ENCODE peak calls at places on chromosomes 7 and 10, in six cellular contexts. M, Y, I, R, S and V are unnamed samples. For H3K9me3, the result is how much of the 10 kb centered on the place peaks cover.

GRCh38 chr10:131024259-131025131 is 287.0 kb downstream of the TCERG1L start:
- DNase-seq in S (no peak), M (no peak), Y (no peak), R (no peak), I (peak), V (no peak)

GRCh38 chr10:63720689-63721088 is 199.5 kb downstream of the REEP3 start:
- DNase-seq in S (no peak), R (no peak), Y (no peak), M (no peak), I (no peak), V (no peak)

GRCh38 chr10:80266513-80266863 is 23.0 kb downstream of the MAT1A start:
- DNase-seq in S (no peak), I (no peak), R (no peak), Y (no peak), M (no peak), V (no peak)

GRCh38 chr7:158473238-158473637 is 114.4 kb downstream of the PTPRN2 start:
- DNase-seq in R (no peak), M (no peak), S (no peak), I (peak), Y (no peak), V (no peak)

GRCh38 chr7:4699897-4700296 is 17.8 kb downstream of the FOXK1 start:
- DNase-seq in R (no peak), Y (no peak), M (no peak), S (no peak), I (no peak), V (no peak)

GRCh38 chr10:69446229-69446628 is 5.0 kb upstream of the TSPAN15 start:
- DNase-seq in R (no peak), Y (no peak), S (no peak), M (no peak), I (peak), V (no peak)

GRCh38 chr7:22364910-22365309 is 8.0 kb upstream of the RAPGEF5 start:
- DNase-seq in I (no peak), M (no peak), R (no peak), S (no peak), Y (no peak), V (no peak)

GRCh38 chr7:35482231-35482630 is 212.7 kb downstream of the HERPUD2 start:
- DNase-seq in M (peak), S (no peak), I (no peak), R (no peak), Y (no peak), V (no peak)

GRCh38 chr10:18968196-18968595 is 80.4 kb upstream of the MALRD1 start:
- DNase-seq in R (no peak), S (no peak), M (no peak), I (no peak), Y (no peak), V (no peak)

GRCh38 chr7:38374507-38374906 is 101.1 kb upstream of the TARP start:
- DNase-seq in I (no peak), R (peak), Y (no peak), S (peak), M (peak), V (peak)

GRCh38 chr10:124056337-124056980 is 36.9 kb downstream of the CHST15 start:
- DNase-seq in Y (no peak), M (no peak), I (no peak), S (no peak), R (no peak), V (no peak)

GRCh38 chr10:126160971-126161630 is 227.2 kb downstream of the ADAM12 start:
- DNase-seq in I (no peak), S (peak), Y (peak), R (peak), M (peak), V (peak)

GRCh38 chr10:119268428-119268827 is 61.1 kb downstream of the GRK5 start:
- DNase-seq in M (no peak), R (no peak), I (no peak), S (no peak), Y (no peak), V (no peak)

GRCh38 chr7:143360788-143361551 is 1.5 kb downstream of the FAM131B start:
- DNase-seq in S (no peak), I (no peak), M (peak), Y (no peak), R (no peak), V (no peak)

GRCh38 chr10:71816931-71817631 is 34.0 kb downstream of the PSAP start:
- DNase-seq in R (no peak), I (no peak), Y (no peak), M (no peak), S (no peak), V (no peak)

GRCh38 chr10:124579003-124579384 is 117.4 kb downstream of the LHPP start:
- DNase-seq in S (no peak), I (no peak), Y (no peak), R (no peak), M (no peak), V (no peak)

GRCh38 chr7:88259656-88260380 is 40.0 kb upstream of the SRI start:
- DNase-seq in M (no peak), R (no peak), I (no peak), Y (no peak), S (no peak), V (peak)

GRCh38 chr10:72802291-72803118 is 91.0 kb upstream of the OIT3 start:
- DNase-seq in R (no peak), M (no peak), Y (no peak), S (peak), I (no peak), V (peak)

GRCh38 chr10:35412900-35413491 is 76.7 kb downstream of the CCNY start:
- DNase-seq in I (no peak), M (no peak), R (no peak), S (peak), Y (no peak), V (no peak)

GRCh38 chr7:139681463-139681755 is 96.4 kb downstream of the HIPK2 start:
- DNase-seq in R (no peak), Y (no peak), M (no peak), I (no peak), S (no peak), V (no peak)

GRCh38 chr10:71089162-71089561 is 123.2 kb upstream of the UNC5B start:
- DNase-seq in M (no peak), R (no peak), Y (no peak), I (peak), S (no peak), V (no peak)

GRCh38 chr10:80609331-80609730 is 71.6 kb downstream of the SH2D4B start:
- DNase-seq in R (no peak), I (no peak), S (no peak), M (peak), Y (no peak), V (no peak)

GRCh38 chr10:70676511-70676910 is 4.2 kb downstream of the ADAMTS14 start:
- DNase-seq in Y (no peak), R (no peak), S (no peak), M (no peak), I (no peak), V (no peak)

GRCh38 chr7:125668321-125668993 is 738.8 kb upstream of the POT1 start:
- DNase-seq in R (no peak), I (no peak), M (no peak), S (no peak), Y (no peak), V (peak)

DNA sequence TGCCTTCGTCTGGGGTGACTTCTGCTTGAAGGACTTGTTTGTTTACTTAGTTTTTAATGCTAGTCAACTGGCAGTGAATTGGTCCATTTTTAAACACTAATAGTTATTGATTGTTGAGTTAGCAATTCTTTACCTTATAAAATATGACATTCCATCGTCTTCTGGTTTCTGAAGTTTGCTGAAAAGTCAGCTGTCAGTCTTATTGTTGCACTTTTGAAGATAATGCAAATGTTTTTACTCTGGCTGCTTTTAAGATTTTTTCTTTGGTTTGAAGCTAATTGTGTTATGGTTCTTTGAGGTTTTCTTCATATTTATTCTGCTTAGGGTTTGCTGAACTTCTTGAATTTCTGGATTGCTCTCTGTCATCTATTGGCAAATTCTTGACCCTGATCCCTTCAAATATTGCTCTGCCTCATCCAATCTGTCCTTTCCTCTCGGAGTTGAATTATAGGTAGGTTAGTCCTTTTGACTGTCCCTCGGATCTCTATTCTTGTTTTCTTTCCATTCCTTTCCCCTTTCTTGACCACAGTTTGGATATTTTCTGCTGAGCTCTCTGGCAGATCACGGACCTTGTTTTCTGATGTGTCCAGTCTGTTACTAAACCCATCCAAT is 24.2 kb downstream of the MGMT start:
- DNase-seq in S (peak), M (no peak), I (no peak), R (no peak), Y (no peak), V (peak)
- H3K9me3 ChIP-seq in S (under half), M (under half), I (under half), R (under half), Y (under half), V (under half)

GRCh38 chr10:54368984-54369383 is 432.0 kb downstream of the PCDH15 start:
- DNase-seq in S (no peak), M (no peak), Y (no peak), R (no peak), I (no peak), V (no peak)
- TF ChIP-seq CTCF in S (no peak), M (peak), Y (peak), R (no peak), I (no peak), V (no peak)

DNA sequence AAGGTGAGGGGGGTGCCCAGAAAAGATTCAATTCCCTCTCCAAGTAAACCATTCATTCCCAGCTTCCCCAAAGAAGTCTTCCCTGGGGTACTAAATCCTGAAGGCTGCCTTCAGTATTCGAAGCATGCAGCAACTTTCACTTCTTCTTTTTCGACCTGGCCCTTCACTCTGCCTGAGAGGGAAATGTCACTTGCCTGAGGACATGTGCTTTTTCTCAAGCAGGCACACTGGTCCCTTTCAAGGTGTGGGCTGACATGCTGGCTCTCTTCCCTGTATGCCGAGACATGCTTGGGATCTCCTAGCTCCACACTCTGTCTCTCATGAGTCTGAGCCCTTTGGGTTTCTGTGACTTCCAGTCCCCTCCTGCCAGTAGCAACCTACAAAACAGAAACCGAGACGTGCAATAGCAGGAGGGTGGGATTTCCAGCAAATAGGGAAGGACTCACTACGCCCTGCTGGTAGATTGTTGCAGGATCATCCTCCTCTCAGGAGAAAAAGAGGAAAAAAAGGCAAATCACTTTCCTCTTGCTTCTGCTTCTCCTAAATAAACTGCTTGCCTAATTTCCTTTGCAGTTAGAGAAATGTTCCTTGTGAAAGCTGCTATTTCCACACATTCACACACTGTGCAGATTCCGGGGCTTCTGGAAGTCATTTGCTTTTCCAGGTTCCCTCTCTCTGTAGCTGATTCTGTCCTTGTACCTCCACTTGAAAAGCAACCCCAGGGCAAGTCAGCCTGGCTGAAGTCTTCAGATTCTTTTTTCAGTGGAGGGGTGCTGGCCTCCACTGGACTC is 33.4 kb downstream of the FIGNL1 start:
- DNase-seq in R (no peak), I (no peak), Y (no peak), S (no peak), M (peak), V (no peak)
- H3K27ac ChIP-seq in R (no peak), I (no peak), Y (no peak), S (no peak), M (no peak), V (no peak)

GRCh38 chr7:101978683-101979082 is 161.3 kb downstream of the CUX1 start:
- DNase-seq in M (no peak), R (no peak), I (no peak), Y (no peak), S (no peak), V (no peak)
- H3K9me3 ChIP-seq in M (under half), R (under half), I (under half), Y (under half), S (under half), V (under half)

GRCh38 chr7:27048438-27048837 is 47.4 kb downstream of the HOXA1 start:
- DNase-seq in S (no peak), M (peak), I (no peak), Y (peak), R (no peak), V (no peak)
- TF ChIP-seq CTCF in S (no peak), M (peak), I (no peak), Y (peak), R (no peak), V (no peak)

GRCh38 chr7:40717242-40717641 is 582.4 kb downstream of the SUGCT start:
- DNase-seq in I (no peak), M (peak), Y (peak), R (peak), S (peak), V (peak)
- H3K27ac ChIP-seq in I (peak), M (peak), Y (no peak), R (peak), S (peak), V (peak)

DNA sequence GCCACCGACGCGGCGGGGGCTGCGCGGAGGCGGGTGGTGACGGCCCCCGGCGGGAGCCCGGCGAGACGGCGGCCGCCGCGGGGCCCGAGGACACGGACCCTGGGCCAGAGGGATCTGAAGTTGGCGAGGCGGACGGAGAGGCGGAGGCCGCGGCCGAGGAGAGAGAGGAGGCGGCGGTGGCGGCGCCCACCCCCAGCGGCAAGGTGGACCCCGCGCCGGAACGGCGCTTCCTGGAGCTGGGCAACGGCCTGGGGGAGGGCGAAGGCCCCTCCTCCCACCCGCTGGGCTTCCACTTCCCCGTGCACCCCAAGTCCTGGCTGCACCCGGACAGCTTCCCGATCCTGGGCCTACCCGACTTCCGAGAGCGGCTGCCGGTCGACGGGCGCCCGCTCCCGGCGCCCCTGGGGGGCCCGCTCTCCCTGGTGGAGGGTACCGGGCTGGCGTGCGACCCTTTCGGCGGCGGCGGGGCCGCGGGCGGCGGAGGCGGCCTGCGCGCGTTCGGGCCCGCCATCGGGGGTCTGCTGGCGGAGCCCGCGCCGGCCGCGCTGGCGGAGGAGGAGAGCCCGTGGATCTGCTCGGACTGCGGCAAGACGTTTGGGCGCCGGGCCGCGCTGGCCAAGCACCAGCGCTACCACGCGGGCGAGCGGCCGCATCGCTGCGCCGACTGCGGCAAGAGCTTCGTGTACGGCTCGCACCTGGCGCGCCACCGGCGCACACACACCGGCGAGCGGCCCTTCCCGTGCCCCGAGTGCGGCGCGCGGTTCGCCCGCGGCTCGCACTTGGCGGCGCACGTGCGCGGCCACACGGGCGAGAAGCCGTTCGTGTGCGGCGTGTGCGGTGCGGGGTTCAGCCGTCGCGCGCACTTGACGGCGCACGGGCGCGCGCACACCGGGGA is 16.2 kb downstream of the ZNF316 start:
- DNase-seq in Y (no peak), S (no peak), M (no peak), I (peak), R (no peak), V (no peak)
- H3K9me3 ChIP-seq in Y (under half), S (under half), M (under half), I (under half), R (under half), V (under half)